ENCODE peak calls at places on chromosomes 3 and 15, in five cellular contexts. Y, Q, X, H and K are unnamed samples.

GRCh38 chr3:4734454-4734853 is 241.3 kb downstream of the ITPR1 start:
- DNase-seq in H (no peak), Y (no peak), Q (no peak), X (no peak), K (no peak)

GRCh38 chr15:23447107-23447500 is at the start of gene GOLGA6L2:
- DNase-seq in Y (no peak), X (no peak), H (no peak), Q (no peak), K (no peak)

GRCh38 chr3:484302-484701 is 287.7 kb downstream of the CHL1 start:
- DNase-seq in Y (no peak), Q (no peak), H (peak; percentile 45), X (no peak), K (no peak)

GRCh38 chr15:50911641-50912040 is 3.2 kb downstream of the AP4E1 start:
- DNase-seq in Y (no peak), H (no peak), Q (no peak), X (no peak), K (no peak)

GRCh38 chr3:47669026-47669749 is 90.5 kb upstream of the CSPG5 start:
- DNase-seq in H (no peak), Q (no peak), X (no peak), Y (no peak), K (no peak)

GRCh38 chr3:126136428-126137220 is 43.8 kb downstream of the ALDH1L1 start:
- DNase-seq in H (no peak), Q (peak; percentile 40), X (peak; percentile 15), Y (peak; percentile 15), K (peak; percentile 14)

GRCh38 chr3:47412842-47413520 is 32.2 kb downstream of the PTPN23 start:
- DNase-seq in X (no peak), Q (no peak), H (no peak), Y (no peak), K (no peak)

GRCh38 chr15:76206325-76206976 is 104.8 kb downstream of the ETFA start:
- DNase-seq in Y (no peak), X (peak; percentile 96), H (peak; percentile 34), Q (peak; percentile 90), K (peak; percentile 66)

GRCh38 chr15:69060041-69060481 is 45.6 kb downstream of the NOX5 start:
- DNase-seq in H (peak; percentile 66), X (peak; percentile 57), Q (peak; percentile 85), Y (peak; percentile 43), K (no peak)

GRCh38 chr3:170608475-170608874 is 22.6 kb upstream of the SLC7A14 start:
- DNase-seq in Q (no peak), X (no peak), H (no peak), Y (no peak), K (no peak)

GRCh38 chr3:170614214-170614966 is 28.5 kb upstream of the SLC7A14 start:
- DNase-seq in X (no peak), Y (no peak), Q (no peak), H (no peak), K (no peak)

GRCh38 chr3:170611746-170612145 is 25.9 kb upstream of the SLC7A14 start:
- DNase-seq in H (no peak), X (no peak), Q (no peak), Y (no peak), K (no peak)

GRCh38 chr3:170606675-170607074 is 20.8 kb upstream of the SLC7A14 start:
- DNase-seq in H (no peak), X (no peak), Y (no peak), Q (no peak), K (no peak)

DNA sequence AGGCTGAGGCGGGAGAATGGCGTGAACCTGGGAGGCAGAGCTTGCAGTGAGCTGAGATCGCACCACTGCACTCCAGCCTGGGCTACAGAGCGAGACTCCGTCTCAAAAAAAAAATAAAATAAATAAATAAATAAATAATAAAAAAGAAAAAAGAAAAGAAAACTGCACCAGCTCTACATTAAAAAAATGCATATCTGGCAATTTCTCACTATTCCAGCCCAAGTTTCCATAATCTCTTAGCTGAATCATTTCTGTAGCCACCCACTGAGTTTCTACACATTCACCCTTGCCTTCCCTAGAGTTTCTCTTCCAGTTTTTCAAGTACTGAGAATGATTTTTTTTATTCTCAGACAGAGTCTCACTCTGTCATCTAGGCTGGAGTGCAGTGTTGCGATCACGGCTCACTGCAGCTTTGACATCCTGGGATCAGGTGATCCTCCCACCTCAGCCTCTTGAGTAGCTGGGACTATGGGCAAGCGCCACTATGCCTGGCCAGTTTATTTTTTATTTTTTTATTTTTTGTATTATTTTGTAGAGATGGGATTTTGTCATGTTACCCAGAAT is 24.5 kb upstream of the SLC7A14 start:
- DNase-seq in Y (no peak), X (no peak), H (no peak), Q (no peak), K (no peak)
- H3K27ac ChIP-seq in Y (no peak overlapping the region), X (no peak overlapping the region), H (no peak overlapping the region), Q (no peak overlapping the region), K (no peak overlapping the region)

DNA sequence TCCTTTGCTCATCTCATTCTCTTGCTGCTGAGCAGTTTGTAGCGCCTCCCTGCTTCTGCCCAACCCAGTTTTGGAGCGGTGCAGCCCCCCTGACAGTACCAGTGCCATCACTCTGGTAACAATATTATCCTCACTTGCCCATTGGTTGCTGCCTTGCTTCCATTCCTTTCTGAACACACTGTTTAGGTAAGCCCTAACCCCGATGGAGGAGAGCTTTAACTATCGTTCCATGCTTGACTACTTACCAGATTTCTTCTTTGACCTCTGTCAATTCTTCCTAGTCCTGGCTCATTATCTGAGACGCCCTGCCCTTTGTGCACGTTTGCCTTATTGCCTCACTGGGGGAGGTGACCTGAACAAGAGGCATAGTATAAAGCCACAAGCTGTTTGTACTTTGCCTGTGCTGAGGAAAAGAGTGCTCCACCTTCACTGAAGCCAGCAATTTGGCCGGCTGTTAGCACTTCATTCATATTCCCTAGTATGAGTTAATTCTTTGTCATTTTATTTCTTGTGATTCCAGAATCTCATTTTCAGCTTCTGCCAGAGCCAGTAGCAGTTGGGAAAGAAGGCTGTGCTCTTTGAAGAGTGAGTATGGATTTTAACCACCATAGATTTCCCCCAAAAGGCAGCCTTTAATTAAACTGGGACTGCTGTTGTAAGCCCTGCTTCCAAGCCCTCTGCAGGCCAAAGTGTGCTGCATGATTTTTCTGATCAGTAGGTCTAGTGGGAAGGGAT is 11.9 kb downstream of the ABHD6 start:
- DNase-seq in Y (no peak), H (peak; percentile 30), Q (no peak), X (peak; percentile 63), K (no peak)
- TF ChIP-seq CTCF in Y (peak; percentile 45), H (peak; percentile 39), Q (no peak), X (no peak), K (no peak)

GRCh38 chr3:101845405-101845804 is 3.9 kb upstream of the NFKBIZ start:
- DNase-seq in X (no peak), H (no peak), Q (no peak), Y (no peak), K (no peak)
- H3K27ac ChIP-seq in X (no peak overlapping the region), H (no peak overlapping the region), Q (no peak overlapping the region), Y (no peak overlapping the region), K (no peak overlapping the region)

GRCh38 chr15:81334768-81335447 is 11.0 kb upstream of the STARD5 start:
- DNase-seq in Y (no peak), H (no peak), X (no peak), Q (no peak), K (no peak)

GRCh38 chr15:81337241-81337640 is 13.3 kb upstream of the STARD5 start:
- DNase-seq in H (no peak), Y (no peak), X (no peak), Q (no peak), K (no peak)

GRCh38 chr15:81335631-81336030 is 11.7 kb upstream of the STARD5 start:
- DNase-seq in Q (no peak), Y (no peak), H (no peak), X (no peak), K (no peak)

GRCh38 chr15:81337713-81338157 is 13.8 kb upstream of the STARD5 start:
- DNase-seq in Q (no peak), H (no peak), X (no peak), Y (no peak), K (no peak)

GRCh38 chr15:81336568-81336967 is 12.6 kb upstream of the STARD5 start:
- DNase-seq in H (no peak), Y (no peak), Q (no peak), X (no peak), K (no peak)
- TF ChIP-seq CTCF in H (peak; percentile 56), Y (peak; percentile 37), Q (no peak), X (no peak), K (no peak)

GRCh38 chr15:31268911-31269784 is 57.5 kb upstream of the KLF13 start:
- DNase-seq in Q (peak; percentile 17), Y (no peak), X (peak; percentile 8), H (peak; percentile 95), K (peak; percentile 3)

GRCh38 chr15:31268108-31268501 is 58.5 kb upstream of the KLF13 start:
- DNase-seq in Y (peak; percentile 16), X (peak; percentile 33), Q (peak; percentile 44), H (no peak), K (peak; percentile 21)

GRCh38 chr15:31266712-31267111 is 59.9 kb upstream of the KLF13 start:
- DNase-seq in Q (no peak), Y (peak; percentile 21), X (no peak), H (no peak), K (peak; percentile 19)

GRCh38 chr15:31265871-31266711 is 60.5 kb upstream of the KLF13 start:
- DNase-seq in Q (peak; percentile 59), H (no peak), Y (peak; percentile 31), X (peak; percentile 59), K (no peak)

DNA sequence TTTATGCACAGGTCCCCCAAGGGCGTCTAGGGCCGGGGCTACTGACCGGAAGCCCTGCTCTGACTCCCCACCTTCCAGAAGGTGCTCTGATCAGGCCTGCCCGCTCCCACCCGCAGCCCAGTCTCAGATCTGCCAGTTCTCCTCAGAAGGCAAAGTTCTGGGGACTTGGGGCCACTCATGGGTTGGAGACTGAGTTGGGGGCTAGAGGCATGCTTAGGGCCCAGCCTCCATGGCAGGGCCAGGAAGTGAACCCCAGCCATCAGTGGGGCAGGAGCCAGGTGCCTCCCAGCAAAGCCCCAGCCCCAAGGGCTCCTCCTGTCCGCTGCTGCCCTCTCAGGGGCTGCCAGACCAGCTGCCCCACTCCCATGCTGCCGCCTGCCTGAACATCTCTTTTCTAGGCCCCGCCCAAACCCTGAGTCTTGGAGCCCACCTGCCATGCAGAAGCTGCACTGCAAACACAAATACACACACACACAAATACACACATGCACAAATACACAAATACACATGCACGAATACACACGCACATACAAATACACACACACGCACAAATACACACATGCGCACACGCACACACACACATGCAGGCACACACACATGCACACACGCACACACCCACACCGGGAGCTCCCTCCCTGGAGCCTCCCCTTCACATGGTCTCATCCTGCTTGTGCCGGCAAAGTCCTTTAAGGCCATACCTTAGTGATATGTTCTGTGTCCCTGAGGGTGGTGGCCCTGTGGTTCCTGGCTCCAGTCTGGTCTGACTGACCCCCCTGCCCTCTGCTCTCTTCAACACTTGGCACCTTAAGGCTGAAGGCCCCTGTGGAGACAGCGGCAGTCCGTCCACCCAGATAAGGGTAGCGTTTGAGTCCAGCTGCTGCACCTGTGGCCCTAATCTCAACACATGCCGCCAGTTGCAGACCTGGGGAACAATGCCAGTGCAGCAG is 59.2 kb upstream of the KLF13 start:
- DNase-seq in X (peak; percentile 32), Y (peak; percentile 14), Q (peak; percentile 19), H (no peak), K (peak; percentile 39)
- H3K27ac ChIP-seq in X (peak overlapping the region; percentile 73), Y (no peak overlapping the region), Q (no peak overlapping the region), H (no peak overlapping the region), K (no peak overlapping the region)

GRCh38 chr3:57434041-57434440 is 110.1 kb downstream of the DNAH12 start:
- DNase-seq in X (no peak), Y (no peak), H (peak; percentile 53), Q (no peak), K (no peak)
- TF ChIP-seq CTCF in X (peak; percentile 14), Y (peak; percentile 69), H (peak; percentile 64), Q (peak; percentile 53), K (peak; percentile 19)